ENCODE peak calls at places on chromosome 1, in ten cellular contexts. A is body of pancreas; Z is ovary; F is gastrocnemius medialis; J is BE2C; D is CD8-positive, alpha-beta T cell; O is lung; Y is mucosa of descending colon; V is stomach; L is heart left ventricle. T is an unnamed sample.

GRCh38 chr1:51875836-51876235 is 2.7 kb downstream of the NRDC start:
- DNase-seq in O (no peak), Y (no peak), V (no peak), A (no peak), J (no peak), F (no peak), Z (no peak), L (no peak), D (no peak), T (no peak)

GRCh38 chr1:239909894-239910293 is 181.8 kb upstream of the FMN2 start:
- DNase-seq in Z (no peak), D (no peak), O (peak; percentile 60), V (no peak), J (no peak), L (no peak), F (peak; percentile 45), Y (peak; percentile 4), A (no peak), T (peak; percentile 91)

GRCh38 chr1:115300087-115300856 is 37.8 kb downstream of the NGF start:
- DNase-seq in Z (no peak), A (no peak), O (no peak), F (no peak), J (no peak), D (no peak), L (no peak), Y (no peak), V (no peak), T (no peak)

GRCh38 chr1:94384485-94385353 is 33.5 kb upstream of the ABCD3 start:
- DNase-seq in J (no peak), V (peak; percentile 51), Y (peak; percentile 57), D (peak; percentile 3), A (peak; percentile 34), O (peak; percentile 61), L (no peak), Z (no peak), F (no peak), T (no peak)

GRCh38 chr1:12436817-12437599 is 181.0 kb downstream of the DHRS3 start:
- DNase-seq in Y (no peak), L (no peak), D (no peak), O (no peak), V (no peak), A (no peak), J (no peak), Z (no peak), F (no peak), T (no peak)

GRCh38 chr1:184199036-184199796 is 147.7 kb downstream of the TSEN15 start:
- DNase-seq in Y (no peak), F (no peak), J (no peak), Z (no peak), L (no peak), O (no peak), D (no peak), V (no peak), A (no peak), T (no peak)

GRCh38 chr1:228850141-228851100 is 115.1 kb downstream of the RHOU start:
- DNase-seq in L (no peak), J (no peak), O (no peak), Y (peak; percentile 50), A (no peak), F (no peak), D (no peak), V (no peak), Z (no peak), T (no peak)

GRCh38 chr1:206809504-206810084 is 37.3 kb upstream of the IL10 start:
- DNase-seq in A (peak; percentile 29), Z (no peak), O (no peak), L (no peak), Y (peak; percentile 69), J (peak; percentile 34), D (no peak), V (peak; percentile 50), F (no peak), T (no peak)

GRCh38 chr1:17721444-17721843 is 33.7 kb upstream of the ACTL8 start:
- DNase-seq in F (no peak), Z (no peak), L (no peak), A (no peak), D (no peak), J (no peak), Y (no peak), V (no peak), O (no peak), T (no peak)

GRCh38 chr1:17725811-17726582 is 29.1 kb upstream of the ACTL8 start:
- DNase-seq in V (no peak), F (no peak), L (no peak), D (no peak), Z (no peak), Y (no peak), J (no peak), A (no peak), O (no peak), T (no peak)

GRCh38 chr1:17724150-17724549 is 31.0 kb upstream of the ACTL8 start:
- DNase-seq in L (no peak), D (no peak), Y (no peak), A (no peak), V (no peak), Z (no peak), O (no peak), F (no peak), J (no peak), T (no peak)

GRCh38 chr1:17725084-17725718 is 29.9 kb upstream of the ACTL8 start:
- DNase-seq in F (no peak), V (no peak), O (no peak), Z (no peak), J (no peak), A (no peak), L (no peak), D (no peak), Y (no peak), T (no peak)

GRCh38 chr1:17723684-17724083 is 31.4 kb upstream of the ACTL8 start:
- DNase-seq in F (no peak), Y (no peak), O (no peak), A (no peak), Z (no peak), D (no peak), L (no peak), V (no peak), J (no peak), T (no peak)
- TF ChIP-seq CTCF in F (no peak), Y (no peak), O (no peak), A (no peak), Z (no peak), D (no peak), L (no peak), V (no peak), J (peak; percentile 12), T (no peak)

GRCh38 chr1:211381481-211382181 is 55.0 kb downstream of the TRAF5 start:
- DNase-seq in F (no peak), A (no peak), O (no peak), J (no peak), D (no peak), L (no peak), Z (no peak), Y (no peak), V (no peak), T (no peak)

GRCh38 chr1:211376807-211377206 is 50.2 kb downstream of the TRAF5 start:
- DNase-seq in L (no peak), J (no peak), A (no peak), O (no peak), Y (no peak), Z (no peak), V (no peak), D (no peak), F (no peak), T (no peak)

GRCh38 chr1:211377539-211378461 is 51.2 kb downstream of the TRAF5 start:
- DNase-seq in D (no peak), J (no peak), Z (no peak), F (no peak), Y (no peak), V (no peak), L (no peak), O (no peak), A (no peak), T (no peak)

GRCh38 chr1:211378844-211379243 is 52.2 kb downstream of the TRAF5 start:
- DNase-seq in V (no peak), J (no peak), Y (no peak), F (no peak), Z (no peak), O (no peak), L (no peak), D (no peak), A (no peak), T (no peak)

DNA sequence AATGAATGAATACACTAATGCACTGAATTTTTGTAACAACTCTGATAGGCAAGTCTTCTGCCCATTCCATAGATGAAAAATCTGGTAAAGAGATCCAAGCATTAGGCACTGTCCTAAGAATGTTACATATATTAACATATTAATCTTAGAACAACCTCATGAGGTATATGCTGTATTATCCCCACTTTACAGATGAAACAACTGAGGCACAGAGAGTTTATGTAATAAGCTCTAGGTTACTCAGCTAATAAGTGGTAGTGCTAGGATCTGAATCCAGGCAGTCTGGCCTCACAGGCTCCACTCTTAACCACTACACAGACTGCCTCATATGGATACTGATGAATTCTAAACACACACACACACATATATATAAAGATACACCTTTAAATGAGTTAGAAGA is 52.8 kb downstream of the TRAF5 start:
- DNase-seq in Y (no peak), A (no peak), O (no peak), Z (no peak), L (no peak), J (no peak), F (no peak), V (no peak), D (no peak), T (no peak)
- H3K4me1 ChIP-seq in Y (peaks cover 6% of the 10 kb centered on the region), A (peaks cover 10% of the 10 kb centered on the region), O (peaks cover 2% of the 10 kb centered on the region), Z (no peaks in the 10 kb centered on the region), L (peaks cover 23% of the 10 kb centered on the region), J (peaks cover 4% of the 10 kb centered on the region), F (peaks cover 5% of the 10 kb centered on the region), V (no peaks in the 10 kb centered on the region), D (peaks cover 8% of the 10 kb centered on the region), T (peaks cover 20% of the 10 kb centered on the region)

DNA sequence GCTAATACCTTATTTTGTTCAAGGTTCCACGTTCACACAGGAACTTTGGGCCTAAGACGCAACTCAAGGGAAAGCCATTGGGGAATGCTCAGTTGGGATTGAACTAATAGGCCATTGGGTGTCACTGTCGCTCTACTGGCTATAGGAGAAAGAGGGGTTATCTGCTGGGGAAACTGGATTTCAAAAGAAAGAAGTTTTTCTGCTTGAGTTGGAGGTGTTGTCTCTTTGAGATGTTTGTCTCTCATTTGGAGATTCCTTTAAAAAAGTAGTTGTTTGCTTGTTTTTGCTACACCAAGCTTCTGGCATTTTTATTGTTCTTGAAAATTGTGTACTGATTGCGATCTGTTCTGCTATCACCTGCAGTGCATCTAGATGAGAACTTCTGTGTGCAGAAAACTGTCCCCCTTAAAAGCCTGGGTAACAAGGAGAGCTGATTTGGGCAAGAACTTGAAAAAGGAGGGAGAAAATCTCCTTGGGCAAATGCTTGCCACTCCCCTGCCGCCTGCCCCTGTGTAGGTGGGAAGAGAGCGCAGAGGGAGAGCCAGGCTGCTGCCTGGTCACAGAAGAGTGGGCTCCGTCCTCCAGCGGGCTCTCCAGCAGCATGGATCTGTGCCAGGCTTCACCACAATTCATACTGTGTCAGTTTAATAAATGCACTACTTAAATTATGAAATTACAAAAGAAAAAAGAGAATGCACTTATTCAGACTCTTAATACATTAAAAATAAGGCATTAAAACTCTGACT is 39.9 kb downstream of the PEX14 start:
- DNase-seq in A (no peak), Z (no peak), V (no peak), Y (no peak), O (no peak), F (no peak), J (peak; percentile 39), L (no peak), D (no peak), T (no peak)
- TF ChIP-seq CTCF in A (no peak), Z (no peak), V (peak; percentile 64), Y (no peak), O (peak; percentile 57), F (peak; percentile 78), J (peak; percentile 81), L (peak; percentile 50), D (peak; percentile 2), T (peak; percentile 51)

DNA sequence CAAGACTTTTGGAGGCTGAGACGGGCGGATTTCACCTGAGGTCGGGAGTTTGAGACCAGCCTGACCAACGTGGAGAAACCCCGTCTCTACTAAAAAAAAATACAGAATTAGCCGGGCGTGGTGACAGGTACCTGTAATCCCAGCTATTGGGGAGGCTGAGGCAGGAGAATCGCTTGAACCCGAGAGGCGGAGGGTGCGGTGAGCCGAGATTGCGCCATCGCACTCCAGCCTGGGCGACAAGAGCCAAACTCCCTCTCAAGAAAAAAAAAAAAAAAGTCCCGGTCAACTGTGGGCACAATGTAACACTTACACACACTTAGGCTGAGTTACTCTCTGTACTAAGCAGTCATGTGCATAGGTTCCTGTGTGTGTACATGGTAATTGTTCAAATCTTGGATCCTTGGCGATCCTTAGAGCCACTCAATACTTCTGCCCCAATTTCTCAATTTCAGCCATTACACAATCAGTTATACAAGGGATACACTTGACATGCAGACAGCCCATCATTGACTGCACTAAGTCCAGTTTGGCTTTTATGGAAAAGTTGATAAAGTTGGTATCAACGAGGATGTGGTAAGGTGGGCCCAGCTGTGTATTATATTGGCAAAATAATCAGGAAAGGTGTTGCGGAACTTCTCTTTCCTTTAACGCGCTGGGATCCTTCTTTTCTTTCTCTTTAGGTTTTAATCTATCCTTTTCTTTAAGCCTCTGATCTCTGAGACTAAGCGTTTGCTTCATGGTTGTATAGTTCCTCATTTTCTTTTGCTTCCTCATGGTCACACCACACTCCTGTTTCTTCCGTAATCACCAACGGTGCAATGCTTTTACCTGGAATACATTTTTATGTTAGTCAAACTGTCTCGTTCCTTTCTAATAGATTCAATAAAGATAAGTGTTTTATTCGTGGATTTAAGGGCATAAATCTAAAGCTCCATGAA is 11.8 kb downstream of the SDCCAG8 start:
- DNase-seq in A (no peak), D (no peak), J (no peak), V (no peak), Z (no peak), O (peak; percentile 55), L (no peak), Y (no peak), F (no peak), T (no peak)
- H3K4me1 ChIP-seq in A (peaks cover 36% of the 10 kb centered on the region), D (no peaks in the 10 kb centered on the region), J (peaks cover 23% of the 10 kb centered on the region), V (peaks cover 13% of the 10 kb centered on the region), Z (peaks cover 2% of the 10 kb centered on the region), O (peaks cover 13% of the 10 kb centered on the region), L (peaks cover 78% of the 10 kb centered on the region), Y (no peaks in the 10 kb centered on the region), F (peaks cover 15% of the 10 kb centered on the region), T (peaks cover 23% of the 10 kb centered on the region)

T was measured in esophagus muscularis mucosa.